ENCODE peak calls at places on chromosomes 2 and 18, in nine cellular contexts. X is tibial nerve, D is MM.1S, W is A549, V is RWPE1, Y is HCT116, S is heart left ventricle, A is IMR-90, L is right atrium auricular region. K is an unnamed sample.

GRCh38 chr2:227238242-227239237 is 74.1 kb downstream of the COL4A3 start:
- DNase-seq in X (peak), D (peak), W (peak), V (peak), Y (peak), S (peak), A (peak), L (peak), K (peak)

GRCh38 chr2:160397530-160397865 is 96.1 kb downstream of the RBMS1 start:
- DNase-seq in X (no peak), D (no peak), W (no peak), V (peak), Y (peak), S (no peak), A (peak), L (no peak), K (no peak)

GRCh38 chr2:9538000-9538507 is 17.6 kb downstream of the ADAM17 start:
- DNase-seq in X (no peak), D (no peak), W (peak), V (peak), Y (no peak), S (no peak), A (peak), L (no peak), K (no peak)

GRCh38 chr2:71581015-71581414 is 127.7 kb downstream of the DYSF start:
- DNase-seq in X (peak), D (no peak), W (no peak), V (no peak), Y (no peak), S (peak), A (no peak), L (peak), K (no peak)

GRCh38 chr2:8403871-8404270 is 278.0 kb upstream of the ID2 start:
- DNase-seq in X (no peak), D (no peak), W (no peak), V (no peak), Y (no peak), S (no peak), A (no peak), L (no peak), K (no peak)

GRCh38 chr2:241964133-241964532 is 94.6 kb downstream of the RTP5 start:
- DNase-seq in X (no peak), D (no peak), W (no peak), V (no peak), Y (no peak), S (no peak), A (no peak), L (no peak), K (peak)

GRCh38 chr2:159044804-159045286 is 76.4 kb downstream of the TANC1 start:
- DNase-seq in X (peak), D (no peak), W (no peak), V (peak), Y (no peak), S (no peak), A (no peak), L (no peak), K (peak)

GRCh38 chr2:215826838-215827441 is 186.4 kb downstream of the MREG start:
- DNase-seq in X (no peak), D (no peak), W (peak), V (no peak), Y (no peak), S (no peak), A (peak), L (no peak), K (no peak)

GRCh38 chr2:179170897-179171296 is 93.7 kb downstream of the SESTD1 start:
- DNase-seq in X (no peak), D (no peak), W (no peak), V (no peak), Y (no peak), S (no peak), A (no peak), L (no peak), K (no peak)

GRCh38 chr18:26091047-26091630 is 726 bp upstream of the SS18 start:
- DNase-seq in X (peak), D (peak), W (peak), V (peak), Y (peak), S (no peak), A (no peak), L (peak), K (peak)

GRCh38 chr2:196170202-196170680 is 1.1 kb downstream of the STK17B start:
- DNase-seq in X (peak), D (peak), W (peak), V (peak), Y (no peak), S (no peak), A (peak), L (no peak), K (no peak)

GRCh38 chr2:202382684-202383083 is 6.6 kb downstream of the BMPR2 start:
- DNase-seq in X (no peak), D (no peak), W (no peak), V (no peak), Y (no peak), S (no peak), A (no peak), L (no peak), K (no peak)

GRCh38 chr2:214297424-214297823 is 113.4 kb upstream of the VWC2L start:
- DNase-seq in X (no peak), D (no peak), W (no peak), V (no peak), Y (no peak), S (no peak), A (no peak), L (no peak), K (no peak)

GRCh38 chr18:37574113-37574512 is 8.5 kb upstream of the CELF4 start:
- DNase-seq in X (no peak), D (no peak), W (no peak), V (peak), Y (no peak), S (no peak), A (no peak), L (no peak), K (no peak)

GRCh38 chr18:75160315-75160714 is 48.6 kb downstream of the PTGR3 start:
- DNase-seq in X (no peak), D (no peak), W (no peak), V (no peak), Y (no peak), S (no peak), A (no peak), L (no peak), K (no peak)

GRCh38 chr18:76363451-76364120 is 131.5 kb downstream of the ZNF516 start:
- DNase-seq in X (no peak), D (no peak), W (no peak), V (no peak), Y (no peak), S (no peak), A (peak), L (no peak), K (no peak)

GRCh38 chr2:102253140-102253752 is 58.1 kb upstream of the IL1RL1 start:
- DNase-seq in X (no peak), D (no peak), W (no peak), V (no peak), Y (no peak), S (no peak), A (no peak), L (no peak), K (no peak)

GRCh38 chr2:58925676-58926081 is 684.6 kb upstream of the FANCL start:
- DNase-seq in X (peak), D (no peak), W (no peak), V (no peak), Y (no peak), S (no peak), A (peak), L (no peak), K (no peak)

GRCh38 chr2:161982548-161982947 is 91.5 kb downstream of the DPP4 start:
- DNase-seq in X (no peak), D (no peak), W (no peak), V (no peak), Y (no peak), S (no peak), A (no peak), L (no peak), K (no peak)
- TF ChIP-seq CTCF in X (no peak), D (no peak), W (no peak), V (no peak), Y (no peak), S (no peak), A (no peak), L (no peak), K (no peak)

GRCh38 chr2:62595468-62595867 is 89.5 kb upstream of the TMEM17 start:
- DNase-seq in X (no peak), D (no peak), W (no peak), V (no peak), Y (no peak), S (no peak), A (no peak), L (no peak), K (no peak)
- H3K27ac ChIP-seq in X (no peak), D (no peak), W (no peak), V (no peak), Y (no peak), S (no peak), A (peak), L (no peak), K (no peak)

DNA sequence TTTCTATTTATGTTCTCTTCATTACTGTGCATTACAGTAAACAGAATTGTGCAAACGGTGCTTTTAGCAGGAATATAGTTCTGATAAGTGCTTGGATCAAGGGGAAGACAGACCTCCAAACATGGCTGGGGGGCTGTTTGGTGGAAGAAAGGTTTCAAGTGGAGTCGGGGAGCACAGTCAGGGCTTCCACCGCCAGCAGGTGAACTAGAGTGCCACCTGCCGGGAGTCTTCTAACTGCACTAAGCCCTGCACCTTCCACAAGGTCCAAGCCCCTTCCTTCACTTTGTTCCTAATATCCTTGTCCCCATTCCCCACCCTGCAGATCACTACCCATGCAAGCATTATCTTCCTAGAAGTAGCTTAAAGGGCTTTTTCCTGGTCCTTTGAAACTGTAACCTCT is 11.1 kb downstream of the ONECUT2 start:
- DNase-seq in X (no peak), D (peak), W (peak), V (no peak), Y (no peak), S (no peak), A (peak), L (no peak), K (no peak)
- TF ChIP-seq CTCF in X (no peak), D (peak), W (peak), V (peak), Y (peak), S (peak), A (peak), L (no peak), K (peak)

GRCh38 chr2:109340381-109340780 is 211.4 kb downstream of the SH3RF3 start:
- DNase-seq in X (no peak), D (no peak), W (no peak), V (no peak), Y (no peak), S (no peak), A (no peak), L (no peak), K (no peak)
- H3K27ac ChIP-seq in X (no peak), D (no peak), W (no peak), V (no peak), Y (no peak), S (no peak), A (peak), L (no peak), K (no peak)

GRCh38 chr18:14976736-14977430 is 228.9 kb downstream of the ANKRD30B start:
- DNase-seq in X (no peak), D (no peak), W (no peak), V (no peak), Y (no peak), S (no peak), A (no peak), L (no peak), K (no peak)

GRCh38 chr18:14978191-14978590 is 230.2 kb downstream of the ANKRD30B start:
- DNase-seq in X (no peak), D (no peak), W (no peak), V (no peak), Y (no peak), S (no peak), A (no peak), L (peak), K (no peak)

GRCh38 chr18:14975431-14975830 is 227.5 kb downstream of the ANKRD30B start:
- DNase-seq in X (no peak), D (no peak), W (no peak), V (no peak), Y (no peak), S (no peak), A (no peak), L (peak), K (no peak)

GRCh38 chr18:14979875-14980274 is 231.9 kb downstream of the ANKRD30B start:
- DNase-seq in X (no peak), D (no peak), W (no peak), V (no peak), Y (no peak), S (no peak), A (no peak), L (no peak), K (no peak)

GRCh38 chr18:14978962-14979535 is 231.1 kb downstream of the ANKRD30B start:
- DNase-seq in X (no peak), D (no peak), W (no peak), V (no peak), Y (no peak), S (no peak), A (no peak), L (peak), K (no peak)
- TF ChIP-seq CTCF in X (no peak), D (no peak), W (no peak), V (peak), Y (peak), S (peak), A (no peak), L (no peak), K (peak)

DNA sequence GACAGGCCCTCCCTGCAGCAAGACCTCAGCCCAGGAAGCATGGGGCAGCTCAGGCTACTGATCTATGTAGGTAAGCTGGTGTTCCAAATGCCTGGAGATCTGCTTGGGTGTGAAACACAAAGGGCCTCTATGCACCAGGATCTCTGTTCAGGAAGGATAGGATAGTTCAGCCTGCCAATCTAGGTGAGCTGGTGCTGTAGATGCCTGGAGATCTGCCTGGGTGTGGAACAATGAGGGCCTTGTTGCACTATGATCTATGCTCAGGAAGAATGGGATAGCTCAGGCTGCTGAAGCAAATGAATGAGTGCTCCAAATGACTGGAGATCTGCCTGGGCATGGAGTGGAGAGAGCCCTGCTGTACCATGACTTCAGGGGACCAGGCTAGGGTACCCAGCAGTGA is 48.9 kb upstream of the MYL1 start:
- DNase-seq in X (no peak), D (no peak), W (no peak), V (no peak), Y (no peak), S (no peak), A (no peak), L (no peak), K (no peak)
- H3K27ac ChIP-seq in X (no peak), D (no peak), W (no peak), V (no peak), Y (no peak), S (no peak), A (no peak), L (no peak), K (no peak)

DNA sequence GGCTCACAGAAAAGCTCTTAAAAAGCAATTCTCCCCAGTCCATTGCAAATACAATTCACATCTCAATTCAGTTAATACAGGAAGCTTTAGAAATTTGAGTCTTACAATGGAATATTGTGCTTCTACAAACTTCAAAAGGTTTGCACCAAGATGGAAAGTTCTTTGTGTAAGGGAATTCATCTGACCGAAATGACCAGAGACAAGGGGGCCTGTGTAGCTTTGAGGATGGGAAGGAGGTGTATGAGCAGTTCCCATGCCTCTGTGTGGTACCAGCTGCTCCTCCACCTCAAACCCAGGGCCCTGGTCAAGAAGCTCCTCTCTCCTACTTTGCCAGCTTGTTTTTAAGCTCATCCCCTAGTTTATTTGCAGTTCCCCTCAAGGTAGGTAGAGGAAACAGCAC is 312.8 kb upstream of the PKDCC start:
- DNase-seq in X (no peak), D (no peak), W (no peak), V (no peak), Y (no peak), S (no peak), A (no peak), L (no peak), K (no peak)
- TF ChIP-seq CTCF in X (no peak), D (no peak), W (no peak), V (no peak), Y (no peak), S (no peak), A (no peak), L (no peak), K (no peak)

DNA sequence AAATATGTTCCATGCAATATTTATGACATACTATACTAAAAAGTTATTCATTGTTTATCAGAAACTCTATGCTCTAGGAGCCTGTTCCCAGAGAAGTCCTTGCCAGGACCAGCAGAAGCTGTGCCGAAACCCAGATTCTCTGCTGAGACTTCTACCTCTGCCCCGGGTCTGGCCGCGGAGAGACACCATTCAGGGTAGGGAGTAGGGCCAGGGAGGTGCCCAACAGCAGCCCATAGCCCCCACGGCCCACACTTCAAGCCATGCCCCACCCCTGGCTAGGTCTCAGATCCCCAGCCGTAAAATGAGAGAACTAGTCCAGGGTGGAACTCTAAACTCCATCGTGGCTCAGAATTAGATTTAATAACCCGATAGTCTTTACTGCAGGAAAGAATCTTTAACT is 102.9 kb downstream of the ZFP36L2 start:
- DNase-seq in X (no peak), D (no peak), W (no peak), V (no peak), Y (no peak), S (no peak), A (no peak), L (no peak), K (no peak)
- H3K27ac ChIP-seq in X (no peak), D (no peak), W (no peak), V (peak), Y (no peak), S (no peak), A (no peak), L (no peak), K (no peak)

GRCh38 chr2:197759625-197760292 is 25.4 kb downstream of the BOLL start:
- DNase-seq in X (no peak), D (no peak), W (no peak), V (no peak), Y (no peak), S (no peak), A (no peak), L (no peak), K (no peak)

GRCh38 chr2:197760293-197760657 is 24.8 kb downstream of the BOLL start:
- DNase-seq in X (no peak), D (no peak), W (no peak), V (no peak), Y (no peak), S (peak), A (no peak), L (no peak), K (no peak)

DNA sequence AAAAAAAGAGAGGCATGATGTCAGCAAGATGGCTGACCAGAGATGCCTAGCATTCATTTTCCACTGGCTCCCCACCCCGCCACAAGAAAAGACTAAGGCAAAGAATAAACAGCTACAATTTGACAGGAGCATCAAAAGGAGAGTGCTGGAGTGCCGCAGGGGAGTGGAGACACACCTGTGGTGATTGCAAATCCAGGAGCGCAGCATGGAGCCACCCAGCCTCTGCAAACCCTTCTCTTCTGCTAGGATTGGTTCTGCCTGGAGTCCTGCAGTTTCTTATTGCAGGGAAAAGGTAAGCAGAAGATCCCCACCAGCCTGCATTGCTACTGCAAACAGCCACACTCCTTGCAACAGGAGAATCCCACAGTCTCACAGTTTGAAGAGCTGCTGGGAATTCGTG is 26.1 kb downstream of the BOLL start:
- DNase-seq in X (no peak), D (no peak), W (no peak), V (no peak), Y (no peak), S (no peak), A (no peak), L (no peak), K (no peak)
- TF ChIP-seq CTCF in X (no peak), D (no peak), W (no peak), V (no peak), Y (no peak), S (no peak), A (no peak), L (no peak), K (no peak)